ENCODE peak calls at places on chromosomes 13 and 19, in seven cellular contexts. One of them, this sample, is unnamed.
A peak's percentile ranks its signal among the peaks of the same experiment; 100 is the strongest.

GRCh38 chr13:60379837-60380236 is 17.2 kb upstream of the TDRD3 start:
- DNase-seq in IMR-90: no peak
- DNase-seq in mesenchymal stem cell: no peak
- DNase-seq in neuronal stem cell: no peak
- DNase-seq in H1: no peak
- DNase-seq in mesendoderm: no peak
- DNase-seq in trophoblast cell: no peak
- DNase-seq in this sample: no peak

GRCh38 chr13:40874138-40874776 is 84.8 kb downstream of the SLC25A15 start:
- DNase-seq in IMR-90: no peak
- DNase-seq in mesenchymal stem cell: peak; percentile 11
- DNase-seq in neuronal stem cell: no peak
- DNase-seq in H1: no peak
- DNase-seq in mesendoderm: peak; percentile 8
- DNase-seq in trophoblast cell: no peak
- DNase-seq in this sample: no peak

GRCh38 chr13:27080018-27080948 is 91.3 kb downstream of the USP12 start:
- DNase-seq in IMR-90: no peak
- DNase-seq in mesenchymal stem cell: peak; percentile 16
- DNase-seq in neuronal stem cell: no peak
- DNase-seq in H1: no peak
- DNase-seq in mesendoderm: no peak
- DNase-seq in trophoblast cell: peak; percentile 3
- DNase-seq in this sample: no peak

GRCh38 chr19:6233827-6234511 is 45.8 kb downstream of the MLLT1 start:
- DNase-seq in IMR-90: no peak
- DNase-seq in mesenchymal stem cell: no peak
- DNase-seq in neuronal stem cell: no peak
- DNase-seq in H1: no peak
- DNase-seq in mesendoderm: no peak
- DNase-seq in trophoblast cell: no peak
- DNase-seq in this sample: no peak

GRCh38 chr13:101258071-101258470 is 158.2 kb downstream of the NALCN start:
- DNase-seq in IMR-90: peak; percentile 86
- DNase-seq in mesenchymal stem cell: peak; percentile 94
- DNase-seq in neuronal stem cell: peak; percentile 4
- DNase-seq in H1: no peak
- DNase-seq in mesendoderm: peak; percentile 86
- DNase-seq in trophoblast cell: peak; percentile 69
- DNase-seq in this sample: peak; percentile 64

GRCh38 chr13:79860757-79861156 is 379.8 kb downstream of the NDFIP2 start:
- DNase-seq in IMR-90: no peak
- DNase-seq in mesenchymal stem cell: no peak
- DNase-seq in neuronal stem cell: no peak
- DNase-seq in H1: no peak
- DNase-seq in mesendoderm: no peak
- DNase-seq in trophoblast cell: no peak
- DNase-seq in this sample: no peak

GRCh38 chr13:88464851-88465250 is 793.7 kb downstream of the SLITRK5 start:
- DNase-seq in IMR-90: no peak
- DNase-seq in mesenchymal stem cell: no peak
- DNase-seq in neuronal stem cell: no peak
- DNase-seq in H1: no peak
- DNase-seq in mesendoderm: no peak
- DNase-seq in trophoblast cell: no peak
- DNase-seq in this sample: no peak

GRCh38 chr19:2038284-2039081 is 12.6 kb downstream of the MKNK2 start:
- DNase-seq in IMR-90: no peak
- DNase-seq in mesenchymal stem cell: no peak
- DNase-seq in neuronal stem cell: no peak
- DNase-seq in H1: peak; percentile 44
- DNase-seq in mesendoderm: no peak
- DNase-seq in trophoblast cell: no peak
- DNase-seq in this sample: peak; percentile 24

GRCh38 chr19:29678484-29679106 is 13.3 kb downstream of the PLEKHF1 start:
- DNase-seq in IMR-90: no peak
- DNase-seq in mesenchymal stem cell: no peak
- DNase-seq in neuronal stem cell: no peak
- DNase-seq in H1: no peak
- DNase-seq in mesendoderm: no peak
- DNase-seq in trophoblast cell: no peak
- DNase-seq in this sample: no peak

GRCh38 chr19:10036601-10037071 is 23.4 kb downstream of the RDH8 start:
- DNase-seq in IMR-90: no peak
- DNase-seq in mesenchymal stem cell: no peak
- DNase-seq in neuronal stem cell: no peak
- DNase-seq in H1: no peak
- DNase-seq in mesendoderm: no peak
- DNase-seq in trophoblast cell: no peak
- DNase-seq in this sample: no peak

GRCh38 chr19:10033614-10034013 is 20.3 kb downstream of the RDH8 start:
- DNase-seq in IMR-90: no peak
- DNase-seq in mesenchymal stem cell: no peak
- DNase-seq in neuronal stem cell: no peak
- DNase-seq in H1: no peak
- DNase-seq in mesendoderm: no peak
- DNase-seq in trophoblast cell: no peak
- DNase-seq in this sample: no peak

GRCh38 chr19:10037809-10038208 is 24.5 kb downstream of the RDH8 start:
- DNase-seq in IMR-90: no peak
- DNase-seq in mesenchymal stem cell: no peak
- DNase-seq in neuronal stem cell: no peak
- DNase-seq in H1: no peak
- DNase-seq in mesendoderm: no peak
- DNase-seq in trophoblast cell: no peak
- DNase-seq in this sample: no peak

DNA sequence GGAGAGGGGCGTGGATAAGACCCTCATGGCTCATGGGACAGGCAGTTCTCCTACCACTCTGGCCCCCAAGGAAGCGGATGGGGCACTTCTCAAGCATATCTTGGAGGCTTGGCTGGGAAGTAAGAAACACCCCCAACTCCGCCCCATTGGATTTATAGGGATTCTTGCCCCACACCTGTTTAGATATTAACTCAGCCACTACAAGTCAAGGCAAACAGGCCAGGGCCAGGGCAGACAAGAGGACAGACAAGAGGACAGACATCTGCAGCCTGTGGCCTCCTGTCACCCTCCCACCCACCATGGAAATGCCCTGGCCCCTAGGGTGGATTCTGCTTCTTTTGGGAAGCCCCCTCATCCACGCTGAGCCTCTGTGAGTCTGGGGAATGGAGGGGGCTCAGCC is 24.1 kb downstream of the RDH8 start:
- DNase-seq in IMR-90: no peak
- DNase-seq in mesenchymal stem cell: no peak
- DNase-seq in neuronal stem cell: no peak
- DNase-seq in H1: no peak
- DNase-seq in mesendoderm: no peak
- DNase-seq in trophoblast cell: no peak
- DNase-seq in this sample: no peak
- H3K79me1 ChIP-seq in IMR-90: no peaks in the 10 kb centered on the region
- H3K79me1 ChIP-seq in mesenchymal stem cell: no peaks in the 10 kb centered on the region
- H3K79me1 ChIP-seq in neuronal stem cell: no peaks in the 10 kb centered on the region
- H3K79me1 ChIP-seq in H1: no peaks in the 10 kb centered on the region
- H3K79me1 ChIP-seq in mesendoderm: no peaks in the 10 kb centered on the region
- H3K79me1 ChIP-seq in trophoblast cell: no peaks in the 10 kb centered on the region
- H3K79me1 ChIP-seq in this sample: no peaks in the 10 kb centered on the region

DNA sequence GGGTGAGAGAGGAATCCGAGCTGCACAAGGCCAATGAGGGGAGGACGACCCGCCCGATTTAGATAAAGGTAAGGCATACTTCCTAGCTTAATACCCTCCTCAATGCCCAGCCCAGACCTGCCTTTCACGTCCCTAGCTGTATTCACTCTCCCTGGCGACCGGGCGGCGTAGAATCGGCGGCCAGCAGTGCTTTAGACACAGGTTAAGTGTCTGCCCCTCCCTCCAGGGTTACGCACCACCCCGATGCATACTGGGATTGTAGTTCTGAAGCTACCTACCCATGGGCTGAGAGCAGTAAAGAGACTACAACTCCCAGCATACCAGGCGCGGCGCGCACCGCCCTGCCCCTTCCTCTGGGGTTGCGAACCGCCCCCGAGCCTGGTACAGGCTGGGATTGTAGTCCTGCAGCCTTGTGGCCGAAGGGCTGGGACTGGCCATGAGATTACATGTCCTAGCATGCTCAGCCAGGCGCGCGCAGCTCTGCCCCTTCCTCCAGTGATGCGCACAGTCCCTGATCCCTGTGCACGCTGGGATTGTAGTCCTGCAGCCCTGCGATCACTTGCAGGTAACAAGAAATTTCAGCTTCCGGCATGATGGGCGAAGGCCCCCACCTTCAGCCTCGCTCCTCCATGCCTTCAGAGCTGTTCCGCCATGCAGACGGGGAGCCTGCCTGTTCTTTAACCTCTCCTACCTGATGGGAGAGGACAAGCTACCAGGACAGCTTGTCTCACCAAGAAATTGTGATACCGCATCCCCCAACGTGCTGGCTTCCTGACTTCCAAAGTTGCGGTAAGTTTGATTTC is 43.5 kb upstream of the ZNF14 start:
- DNase-seq in IMR-90: peak; percentile 98
- DNase-seq in mesenchymal stem cell: peak; percentile 100
- DNase-seq in neuronal stem cell: peak; percentile 98
- DNase-seq in H1: peak; percentile 94
- DNase-seq in mesendoderm: peak; percentile 100
- DNase-seq in trophoblast cell: peak; percentile 99
- DNase-seq in this sample: peak; percentile 100
- H3K79me1 ChIP-seq in IMR-90: peaks cover 6% of the 10 kb centered on the region
- H3K79me1 ChIP-seq in mesenchymal stem cell: peaks cover 21% of the 10 kb centered on the region
- H3K79me1 ChIP-seq in neuronal stem cell: no peaks in the 10 kb centered on the region
- H3K79me1 ChIP-seq in H1: no peaks in the 10 kb centered on the region
- H3K79me1 ChIP-seq in mesendoderm: peaks cover 3% of the 10 kb centered on the region
- H3K79me1 ChIP-seq in trophoblast cell: peaks cover 3% of the 10 kb centered on the region
- H3K79me1 ChIP-seq in this sample: peaks cover 4% of the 10 kb centered on the region

GRCh38 chr13:33199282-33199850 is 86.2 kb downstream of the STARD13 start:
- DNase-seq in IMR-90: no peak
- DNase-seq in mesenchymal stem cell: peak; percentile 30
- DNase-seq in neuronal stem cell: no peak
- DNase-seq in H1: no peak
- DNase-seq in mesendoderm: no peak
- DNase-seq in trophoblast cell: no peak
- DNase-seq in this sample: no peak
- H3K79me1 ChIP-seq in IMR-90: peaks cover 40% of the 10 kb centered on the region
- H3K79me1 ChIP-seq in mesenchymal stem cell: peaks cover 23% of the 10 kb centered on the region
- H3K79me1 ChIP-seq in neuronal stem cell: no peaks in the 10 kb centered on the region
- H3K79me1 ChIP-seq in H1: no peaks in the 10 kb centered on the region
- H3K79me1 ChIP-seq in mesendoderm: no peaks in the 10 kb centered on the region
- H3K79me1 ChIP-seq in trophoblast cell: no peaks in the 10 kb centered on the region
- H3K79me1 ChIP-seq in this sample: no peaks in the 10 kb centered on the region

GRCh38 chr13:20448470-20448869 is 77.2 kb downstream of the CRYL1 start:
- DNase-seq in IMR-90: no peak
- DNase-seq in mesenchymal stem cell: no peak
- DNase-seq in neuronal stem cell: no peak
- DNase-seq in H1: no peak
- DNase-seq in mesendoderm: no peak
- DNase-seq in trophoblast cell: no peak
- DNase-seq in this sample: no peak

GRCh38 chr13:20451397-20451796 is 74.3 kb downstream of the CRYL1 start:
- DNase-seq in IMR-90: no peak
- DNase-seq in mesenchymal stem cell: no peak
- DNase-seq in neuronal stem cell: no peak
- DNase-seq in H1: no peak
- DNase-seq in mesendoderm: no peak
- DNase-seq in trophoblast cell: no peak
- DNase-seq in this sample: no peak

GRCh38 chr13:20442798-20443381 is 82.8 kb downstream of the CRYL1 start:
- DNase-seq in IMR-90: no peak
- DNase-seq in mesenchymal stem cell: no peak
- DNase-seq in neuronal stem cell: no peak
- DNase-seq in H1: no peak
- DNase-seq in mesendoderm: no peak
- DNase-seq in trophoblast cell: no peak
- DNase-seq in this sample: no peak

GRCh38 chr13:20446405-20446804 is 79.3 kb downstream of the CRYL1 start:
- DNase-seq in IMR-90: no peak
- DNase-seq in mesenchymal stem cell: no peak
- DNase-seq in neuronal stem cell: no peak
- DNase-seq in H1: no peak
- DNase-seq in mesendoderm: no peak
- DNase-seq in trophoblast cell: no peak
- DNase-seq in this sample: no peak

GRCh38 chr13:20446900-20447299 is 78.8 kb downstream of the CRYL1 start:
- DNase-seq in IMR-90: no peak
- DNase-seq in mesenchymal stem cell: no peak
- DNase-seq in neuronal stem cell: no peak
- DNase-seq in H1: no peak
- DNase-seq in mesendoderm: no peak
- DNase-seq in trophoblast cell: no peak
- DNase-seq in this sample: no peak
- H3K79me1 ChIP-seq in IMR-90: no peaks in the 10 kb centered on the region
- H3K79me1 ChIP-seq in mesenchymal stem cell: no peaks in the 10 kb centered on the region
- H3K79me1 ChIP-seq in neuronal stem cell: no peaks in the 10 kb centered on the region
- H3K79me1 ChIP-seq in H1: no peaks in the 10 kb centered on the region
- H3K79me1 ChIP-seq in mesendoderm: no peaks in the 10 kb centered on the region
- H3K79me1 ChIP-seq in trophoblast cell: no peaks in the 10 kb centered on the region
- H3K79me1 ChIP-seq in this sample: no peaks in the 10 kb centered on the region

GRCh38 chr13:113116871-113117271 is 5.7 kb upstream of the F10 start:
- DNase-seq in IMR-90: no peak
- DNase-seq in mesenchymal stem cell: no peak
- DNase-seq in neuronal stem cell: no peak
- DNase-seq in H1: peak; percentile 23
- DNase-seq in mesendoderm: no peak
- DNase-seq in trophoblast cell: no peak
- DNase-seq in this sample: no peak
- H3K79me1 ChIP-seq in IMR-90: no peaks in the 10 kb centered on the region
- H3K79me1 ChIP-seq in mesenchymal stem cell: no peaks in the 10 kb centered on the region
- H3K79me1 ChIP-seq in neuronal stem cell: no peaks in the 10 kb centered on the region
- H3K79me1 ChIP-seq in H1: no peaks in the 10 kb centered on the region
- H3K79me1 ChIP-seq in mesendoderm: no peaks in the 10 kb centered on the region
- H3K79me1 ChIP-seq in trophoblast cell: no peaks in the 10 kb centered on the region
- H3K79me1 ChIP-seq in this sample: no peaks in the 10 kb centered on the region

GRCh38 chr19:31504221-31504620 is 155.0 kb upstream of the TSHZ3 start:
- DNase-seq in IMR-90: no peak
- DNase-seq in mesenchymal stem cell: no peak
- DNase-seq in neuronal stem cell: no peak
- DNase-seq in H1: peak; percentile 29
- DNase-seq in mesendoderm: no peak
- DNase-seq in trophoblast cell: no peak
- DNase-seq in this sample: no peak

GRCh38 chr19:31505596-31505910 is 156.3 kb upstream of the TSHZ3 start:
- DNase-seq in IMR-90: no peak
- DNase-seq in mesenchymal stem cell: no peak
- DNase-seq in neuronal stem cell: no peak
- DNase-seq in H1: no peak
- DNase-seq in mesendoderm: no peak
- DNase-seq in trophoblast cell: no peak
- DNase-seq in this sample: no peak

GRCh38 chr19:31503211-31503610 is 154.0 kb upstream of the TSHZ3 start:
- DNase-seq in IMR-90: no peak
- DNase-seq in mesenchymal stem cell: no peak
- DNase-seq in neuronal stem cell: no peak
- DNase-seq in H1: peak; percentile 24
- DNase-seq in mesendoderm: no peak
- DNase-seq in trophoblast cell: no peak
- DNase-seq in this sample: no peak

GRCh38 chr19:31502536-31503170 is 153.4 kb upstream of the TSHZ3 start:
- DNase-seq in IMR-90: no peak
- DNase-seq in mesenchymal stem cell: no peak
- DNase-seq in neuronal stem cell: no peak
- DNase-seq in H1: peak; percentile 22
- DNase-seq in mesendoderm: no peak
- DNase-seq in trophoblast cell: no peak
- DNase-seq in this sample: no peak

GRCh38 chr19:31506102-31506501 is 156.9 kb upstream of the TSHZ3 start:
- DNase-seq in IMR-90: no peak
- DNase-seq in mesenchymal stem cell: no peak
- DNase-seq in neuronal stem cell: no peak
- DNase-seq in H1: peak; percentile 22
- DNase-seq in mesendoderm: no peak
- DNase-seq in trophoblast cell: no peak
- DNase-seq in this sample: no peak
- H3K79me1 ChIP-seq in IMR-90: no peaks in the 10 kb centered on the region
- H3K79me1 ChIP-seq in mesenchymal stem cell: no peaks in the 10 kb centered on the region
- H3K79me1 ChIP-seq in neuronal stem cell: no peaks in the 10 kb centered on the region
- H3K79me1 ChIP-seq in H1: no peaks in the 10 kb centered on the region
- H3K79me1 ChIP-seq in mesendoderm: no peaks in the 10 kb centered on the region
- H3K79me1 ChIP-seq in trophoblast cell: no peaks in the 10 kb centered on the region
- H3K79me1 ChIP-seq in this sample: no peaks in the 10 kb centered on the region